ENCODE peak calls at places on chromosomes 1 and 21, in six cellular contexts. J is Karpas-422; G is LoVo; N is HuH-7.5; S is central memory CD8-positive, alpha-beta T cell; D is neuronal stem cell. B is an unnamed sample.

GRCh38 chr1:222784371-222784770 is 30.5 kb upstream of the DISP1 start:
- DNase-seq in J (peak), G (no peak), N (no peak), S (no peak), D (no peak), B (no peak)

GRCh38 chr1:66140072-66140471 is 347.4 kb downstream of the PDE4B start:
- DNase-seq in J (no peak), G (no peak), N (no peak), S (no peak), D (no peak), B (no peak)

GRCh38 chr1:230292739-230293720 is 133.1 kb downstream of the PGBD5 start:
- DNase-seq in J (no peak), G (no peak), N (no peak), S (no peak), D (no peak), B (no peak)

GRCh38 chr1:200129480-200129879 is 102.0 kb downstream of the NR5A2 start:
- DNase-seq in J (no peak), G (no peak), N (no peak), S (peak), D (no peak), B (no peak)

GRCh38 chr1:55051621-55052020 is 12.3 kb downstream of the PCSK9 start:
- DNase-seq in J (no peak), G (no peak), N (no peak), S (no peak), D (no peak), B (no peak)

GRCh38 chr21:41219498-41220207 is 51.7 kb downstream of the BACE2 start:
- DNase-seq in J (no peak), G (no peak), N (no peak), S (no peak), D (no peak), B (no peak)

GRCh38 chr1:108531429-108531828 is 28.5 kb upstream of the EEIG2 start:
- DNase-seq in J (no peak), G (no peak), N (no peak), S (no peak), D (no peak), B (no peak)

GRCh38 chr1:58975888-58976287 is 192.0 kb upstream of the JUN start:
- DNase-seq in J (no peak), G (no peak), N (no peak), S (no peak), D (no peak), B (no peak)

GRCh38 chr1:100354971-100355394 is 2.7 kb downstream of the CDC14A start:
- DNase-seq in J (peak), G (no peak), N (peak), S (no peak), D (no peak), B (no peak)

GRCh38 chr1:110829955-110830553 is 42.9 kb upstream of the CD53 start:
- DNase-seq in J (peak), G (peak), N (peak), S (peak), D (peak), B (peak)

GRCh38 chr21:45972716-45973474 is 8.7 kb upstream of the COL6A1 start:
- DNase-seq in J (no peak), G (no peak), N (peak), S (no peak), D (no peak), B (no peak)

GRCh38 chr1:178238722-178239510 is 145.0 kb downstream of the RASAL2 start:
- DNase-seq in J (no peak), G (peak), N (no peak), S (no peak), D (no peak), B (peak)

GRCh38 chr1:221408117-221408516 is 333.8 kb downstream of the DUSP10 start:
- DNase-seq in J (no peak), G (no peak), N (no peak), S (no peak), D (no peak), B (no peak)

GRCh38 chr1:240575976-240576666 is 35.8 kb downstream of the GREM2 start:
- DNase-seq in J (no peak), G (no peak), N (no peak), S (peak), D (no peak), B (peak)

GRCh38 chr1:38071530-38072266 is 25.1 kb upstream of the POU3F1 start:
- DNase-seq in J (peak), G (no peak), N (peak), S (no peak), D (no peak), B (peak)

GRCh38 chr1:229557913-229558414 is 543 bp downstream of the ABCB10 start:
- DNase-seq in J (peak), G (peak), N (peak), S (peak), D (peak), B (peak)

GRCh38 chr1:95352767-95353166 is 118.8 kb downstream of the RWDD3 start:
- DNase-seq in J (no peak), G (peak), N (no peak), S (no peak), D (no peak), B (no peak)

GRCh38 chr1:94688646-94689045 is 131.5 kb upstream of the SLC44A3 start:
- DNase-seq in J (no peak), G (no peak), N (no peak), S (no peak), D (peak), B (no peak)

GRCh38 chr1:53717025-53717804 is 21.7 kb downstream of the GLIS1 start:
- DNase-seq in J (no peak), G (no peak), N (no peak), S (no peak), D (no peak), B (no peak)

GRCh38 chr21:41665766-41666595 is 100.9 kb downstream of the RIPK4 start:
- DNase-seq in J (no peak), G (no peak), N (no peak), S (no peak), D (no peak), B (no peak)

B was measured in A549.